ENCODE peak calls at places on chromosomes 1 and 21, in seven cellular contexts. S, P, B, F, G, K and J are unnamed samples.

GRCh38 chr1:101088431-101088830 is 62.8 kb upstream of the DPH5 start:
- DNase-seq in B (no peak), F (no peak), S (no peak), G (no peak), P (no peak), K (no peak), J (no peak)

GRCh38 chr1:161738627-161739287 is 10.8 kb upstream of the DUSP12 start:
- DNase-seq in S (peak; percentile 76), B (peak; percentile 52), G (peak; percentile 31), K (peak; percentile 91), F (peak; percentile 88), P (peak; percentile 26), J (peak; percentile 51)

GRCh38 chr1:78408192-78408591 is 82.6 kb upstream of the PTGFR start:
- DNase-seq in S (no peak), B (no peak), G (no peak), P (no peak), F (no peak), K (no peak), J (no peak)

GRCh38 chr1:10679521-10680220 is 116.8 kb downstream of the CASZ1 start:
- DNase-seq in K (peak; percentile 82), G (peak; percentile 67), S (no peak), B (no peak), P (no peak), F (peak; percentile 75), J (peak; percentile 70)

GRCh38 chr1:203590559-203590958 is 36.1 kb upstream of the ATP2B4 start:
- DNase-seq in K (peak; percentile 91), F (no peak), P (no peak), S (no peak), B (no peak), G (peak; percentile 22), J (peak; percentile 62)

GRCh38 chr21:42925114-42925907 is at the start of gene ERVH48-1:
- DNase-seq in G (peak; percentile 48), K (no peak), B (no peak), F (peak; percentile 53), P (no peak), S (no peak), J (no peak)

GRCh38 chr21:45241357-45241756 is 46.3 kb downstream of the POFUT2 start:
- DNase-seq in K (no peak), G (no peak), F (no peak), P (no peak), B (no peak), S (no peak), J (no peak)

GRCh38 chr1:77412069-77412793 is 130.4 kb downstream of the AK5 start:
- DNase-seq in G (no peak), P (no peak), B (no peak), F (no peak), K (peak; percentile 92), S (no peak), J (peak; percentile 20)

GRCh38 chr1:121587777-121588176 is 403.0 kb downstream of the SRGAP2C start:
- DNase-seq in B (no peak), G (no peak), P (no peak), S (no peak), K (peak; percentile 85), F (no peak), J (no peak)

GRCh38 chr21:36841866-36842265 is 124.6 kb downstream of the HLCS start:
- DNase-seq in B (no peak), S (no peak), K (peak; percentile 60), G (no peak), F (no peak), P (no peak), J (no peak)

GRCh38 chr1:206502813-206503212 is 4.5 kb upstream of the RASSF5 start:
- DNase-seq in B (no peak), S (no peak), P (no peak), K (no peak), G (no peak), F (no peak), J (no peak)

GRCh38 chr1:158952416-158952815 is 21.1 kb downstream of the PYHIN1 start:
- DNase-seq in K (no peak), S (no peak), P (no peak), B (no peak), F (no peak), G (no peak), J (no peak)

GRCh38 chr1:221777434-221778072 is 35.7 kb upstream of the DUSP10 start:
- DNase-seq in G (no peak), P (no peak), B (no peak), F (no peak), K (no peak), S (no peak), J (no peak)

GRCh38 chr1:59329412-59330053 is 32.6 kb downstream of the FGGY start:
- DNase-seq in G (no peak), F (no peak), B (no peak), S (no peak), P (no peak), K (no peak), J (no peak)

GRCh38 chr1:93608188-93609109 is 73.2 kb downstream of the BCAR3 start:
- DNase-seq in B (no peak), P (peak; percentile 40), G (no peak), F (no peak), S (peak; percentile 50), K (no peak), J (no peak)

GRCh38 chr1:8409107-8409506 is 91.2 kb downstream of the SLC45A1 start:
- DNase-seq in G (peak; percentile 31), K (peak; percentile 35), F (peak; percentile 68), B (no peak), P (no peak), S (no peak), J (peak; percentile 31)

GRCh38 chr1:212640223-212640885 is 31.8 kb downstream of the ATF3 start:
- DNase-seq in B (no peak), P (no peak), G (no peak), K (no peak), S (no peak), F (peak; percentile 17), J (no peak)

GRCh38 chr1:40350391-40350790 is 23.1 kb upstream of the SMAP2 start:
- DNase-seq in F (no peak), P (no peak), K (no peak), G (no peak), B (no peak), S (no peak), J (no peak)

GRCh38 chr1:63645301-63645700 is 52.1 kb downstream of the PGM1 start:
- DNase-seq in S (no peak), K (no peak), G (no peak), F (no peak), B (no peak), P (no peak), J (no peak)

GRCh38 chr1:229887043-229887822 is 179.8 kb upstream of the GALNT2 start:
- DNase-seq in G (no peak), F (no peak), P (no peak), S (no peak), K (peak; percentile 96), B (no peak), J (peak; percentile 77)

GRCh38 chr1:69836961-69837636 is 269.4 kb downstream of the LRRC7 start:
- DNase-seq in B (no peak), S (no peak), G (no peak), P (no peak), F (no peak), K (no peak), J (no peak)

GRCh38 chr1:200372095-200372884 is 37.5 kb downstream of the ZNF281 start:
- DNase-seq in P (no peak), B (no peak), F (no peak), S (no peak), K (peak; percentile 99), G (peak; percentile 18), J (peak; percentile 72)

GRCh38 chr1:65434760-65435159 is 14.3 kb downstream of the LEPR start:
- DNase-seq in F (no peak), B (no peak), K (no peak), P (no peak), G (no peak), S (no peak), J (no peak)

GRCh38 chr1:65435987-65436386 is 15.5 kb downstream of the LEPR start:
- DNase-seq in F (no peak), S (no peak), K (no peak), B (no peak), P (no peak), G (no peak), J (no peak)

GRCh38 chr1:65432918-65433317 is 12.4 kb downstream of the LEPR start:
- DNase-seq in B (no peak), S (no peak), P (no peak), F (no peak), K (no peak), G (no peak), J (no peak)

GRCh38 chr1:65431111-65431705 is 10.7 kb downstream of the LEPR start:
- DNase-seq in B (no peak), K (peak; percentile 58), F (peak; percentile 65), S (no peak), P (no peak), G (no peak), J (no peak)

GRCh38 chr1:65434255-65434654 is 13.8 kb downstream of the LEPR start:
- DNase-seq in S (no peak), G (no peak), K (no peak), F (no peak), P (no peak), B (no peak), J (no peak)
- H3K4me3 ChIP-seq in S (no peak overlapping the region), G (no peak overlapping the region), K (no peak overlapping the region), F (no peak overlapping the region), P (no peak overlapping the region), B (no peak overlapping the region), J (no peak overlapping the region)

GRCh38 chr1:83631836-83632235 is 367.1 kb downstream of the TTLL7 start:
- DNase-seq in B (no peak), S (no peak), G (no peak), F (no peak), P (no peak), K (no peak), J (no peak)
- H3K9me3 ChIP-seq in B (no peaks in the 10 kb centered on the region), S (no peaks in the 10 kb centered on the region), G (no peaks in the 10 kb centered on the region), F (no peaks in the 10 kb centered on the region), P (no peaks in the 10 kb centered on the region), K (no peaks in the 10 kb centered on the region), J (no peaks in the 10 kb centered on the region)

GRCh38 chr1:220149742-220150141 is 55.8 kb downstream of the IARS2 start:
- DNase-seq in P (no peak), K (no peak), G (no peak), F (no peak), B (no peak), S (no peak), J (no peak)

GRCh38 chr1:220151454-220151853 is 57.5 kb downstream of the IARS2 start:
- DNase-seq in K (no peak), F (no peak), S (no peak), G (no peak), B (no peak), P (peak; percentile 36), J (peak; percentile 74)

GRCh38 chr1:220156620-220157146 is 62.8 kb downstream of the IARS2 start:
- DNase-seq in F (no peak), S (no peak), G (no peak), B (no peak), K (no peak), P (no peak), J (no peak)

GRCh38 chr1:220157738-220158137 is 63.8 kb downstream of the IARS2 start:
- DNase-seq in B (no peak), F (no peak), G (no peak), K (no peak), S (no peak), P (no peak), J (no peak)

GRCh38 chr1:220153147-220153546 is 59.2 kb downstream of the IARS2 start:
- DNase-seq in S (no peak), F (peak; percentile 52), K (no peak), G (no peak), B (no peak), P (no peak), J (no peak)
- H3K36me3 ChIP-seq in S (peaks cover 67% of the 10 kb centered on the region), F (peaks cover 85% of the 10 kb centered on the region), K (peaks cover 48% of the 10 kb centered on the region), G (peaks cover 32% of the 10 kb centered on the region), B (peaks cover 93% of the 10 kb centered on the region), P (peaks cover 65% of the 10 kb centered on the region), J (peaks cover 84% of the 10 kb centered on the region)

GRCh38 chr1:156146749-156147405 is 6.5 kb upstream of the SEMA4A start:
- DNase-seq in F (no peak), G (no peak), K (peak; percentile 32), P (no peak), B (peak; percentile 59), S (peak; percentile 84), J (peak; percentile 65)
- H3K4me3 ChIP-seq in F (no peak overlapping the region), G (no peak overlapping the region), K (no peak overlapping the region), P (peak overlapping the region; percentile 40), B (no peak overlapping the region), S (no peak overlapping the region), J (no peak overlapping the region)